ENCODE peak calls at places on chromosomes 7 and 10, in eight cellular contexts. One of them, this sample, is unnamed.

GRCh38 chr7:84536256-84536870 is 341.8 kb upstream of the SEMA3A start:
- DNase-seq in brain microvascular endothelial cell: no peak
- DNase-seq in Daoy: no peak
- DNase-seq in EL: peak
- DNase-seq in mesenteric fat pad: no peak
- DNase-seq in SW 1271: peak
- DNase-seq in head of caudate nucleus: no peak
- DNase-seq in stimulated activated CD4-positive, alpha-beta T cell treated with anti-CD3 and anti-CD28 coated beads, Interleukin-4, amount 100 ng/mL, for 4 hours: no peak
- DNase-seq in this sample: no peak

GRCh38 chr10:17375936-17376584 is 78.3 kb downstream of the ST8SIA6 start:
- DNase-seq in mesenteric fat pad: no peak
- DNase-seq in head of caudate nucleus: no peak
- DNase-seq in stimulated activated CD4-positive, alpha-beta T cell treated with anti-CD3 and anti-CD28 coated beads, Interleukin-4, amount 100 ng/mL, for 4 hours: no peak
- DNase-seq in Daoy: peak
- DNase-seq in EL: peak
- DNase-seq in brain microvascular endothelial cell: peak
- DNase-seq in SW 1271: no peak
- DNase-seq in this sample: no peak

GRCh38 chr7:139730746-139731612 is 46.8 kb downstream of the HIPK2 start:
- DNase-seq in brain microvascular endothelial cell: peak
- DNase-seq in EL: no peak
- DNase-seq in head of caudate nucleus: no peak
- DNase-seq in Daoy: no peak
- DNase-seq in mesenteric fat pad: no peak
- DNase-seq in stimulated activated CD4-positive, alpha-beta T cell treated with anti-CD3 and anti-CD28 coated beads, Interleukin-4, amount 100 ng/mL, for 4 hours: no peak
- DNase-seq in SW 1271: no peak
- DNase-seq in this sample: no peak

GRCh38 chr7:128203710-128204214 is 37.3 kb upstream of the LEP start:
- DNase-seq in brain microvascular endothelial cell: no peak
- DNase-seq in head of caudate nucleus: no peak
- DNase-seq in SW 1271: no peak
- DNase-seq in stimulated activated CD4-positive, alpha-beta T cell treated with anti-CD3 and anti-CD28 coated beads, Interleukin-4, amount 100 ng/mL, for 4 hours: no peak
- DNase-seq in EL: no peak
- DNase-seq in mesenteric fat pad: no peak
- DNase-seq in Daoy: no peak
- DNase-seq in this sample: no peak

GRCh38 chr10:12629767-12630165 is 280.4 kb downstream of the CAMK1D start:
- DNase-seq in mesenteric fat pad: no peak
- DNase-seq in EL: no peak
- DNase-seq in brain microvascular endothelial cell: no peak
- DNase-seq in Daoy: no peak
- DNase-seq in stimulated activated CD4-positive, alpha-beta T cell treated with anti-CD3 and anti-CD28 coated beads, Interleukin-4, amount 100 ng/mL, for 4 hours: no peak
- DNase-seq in head of caudate nucleus: no peak
- DNase-seq in SW 1271: no peak
- DNase-seq in this sample: no peak

GRCh38 chr10:124688889-124689670 is 55.1 kb downstream of the FAM53B start:
- DNase-seq in stimulated activated CD4-positive, alpha-beta T cell treated with anti-CD3 and anti-CD28 coated beads, Interleukin-4, amount 100 ng/mL, for 4 hours: peak
- DNase-seq in mesenteric fat pad: no peak
- DNase-seq in brain microvascular endothelial cell: no peak
- DNase-seq in SW 1271: no peak
- DNase-seq in head of caudate nucleus: no peak
- DNase-seq in EL: no peak
- DNase-seq in Daoy: no peak
- DNase-seq in this sample: peak

GRCh38 chr10:60314306-60314940 is 75.3 kb downstream of the ANK3 start:
- DNase-seq in stimulated activated CD4-positive, alpha-beta T cell treated with anti-CD3 and anti-CD28 coated beads, Interleukin-4, amount 100 ng/mL, for 4 hours: no peak
- DNase-seq in brain microvascular endothelial cell: peak
- DNase-seq in Daoy: peak
- DNase-seq in SW 1271: peak
- DNase-seq in EL: peak
- DNase-seq in head of caudate nucleus: no peak
- DNase-seq in mesenteric fat pad: no peak
- DNase-seq in this sample: no peak

GRCh38 chr10:49613160-49613881 is 516 bp upstream of the CHAT start:
- DNase-seq in EL: no peak
- DNase-seq in Daoy: no peak
- DNase-seq in mesenteric fat pad: peak
- DNase-seq in stimulated activated CD4-positive, alpha-beta T cell treated with anti-CD3 and anti-CD28 coated beads, Interleukin-4, amount 100 ng/mL, for 4 hours: no peak
- DNase-seq in head of caudate nucleus: no peak
- DNase-seq in SW 1271: no peak
- DNase-seq in brain microvascular endothelial cell: no peak
- DNase-seq in this sample: no peak

GRCh38 chr10:81903472-81903871 is 28.5 kb downstream of the NRG3 start:
- DNase-seq in EL: no peak
- DNase-seq in brain microvascular endothelial cell: no peak
- DNase-seq in SW 1271: no peak
- DNase-seq in mesenteric fat pad: no peak
- DNase-seq in head of caudate nucleus: no peak
- DNase-seq in stimulated activated CD4-positive, alpha-beta T cell treated with anti-CD3 and anti-CD28 coated beads, Interleukin-4, amount 100 ng/mL, for 4 hours: no peak
- DNase-seq in Daoy: no peak
- DNase-seq in this sample: no peak

GRCh38 chr10:51508156-51508555 is 191.2 kb downstream of the CSTF2T start:
- DNase-seq in brain microvascular endothelial cell: no peak
- DNase-seq in head of caudate nucleus: no peak
- DNase-seq in stimulated activated CD4-positive, alpha-beta T cell treated with anti-CD3 and anti-CD28 coated beads, Interleukin-4, amount 100 ng/mL, for 4 hours: no peak
- DNase-seq in SW 1271: no peak
- DNase-seq in mesenteric fat pad: no peak
- DNase-seq in EL: no peak
- DNase-seq in Daoy: no peak
- DNase-seq in this sample: no peak